ENCODE peak calls at places on chromosomes 7 and 10, in nine cellular contexts. C, G, V, K, I, Y, S, Z and P are unnamed samples.

GRCh38 chr7:110835209-110835608 is 255.7 kb upstream of the LRRN3 start:
- DNase-seq in V (no peak), K (no peak), Y (no peak), C (no peak), G (no peak), S (no peak), Z (no peak), I (no peak), P (no peak)

GRCh38 chr10:74589226-74589673 is 237.2 kb upstream of the KAT6B start:
- DNase-seq in C (peak), Y (peak), Z (peak), I (peak), K (peak), S (peak), V (peak), G (peak), P (peak)

GRCh38 chr10:60901561-60902235 is 42.3 kb downstream of the RHOBTB1 start:
- DNase-seq in V (no peak), C (no peak), I (no peak), K (no peak), S (no peak), Z (no peak), G (no peak), Y (no peak), P (no peak)

GRCh38 chr7:151291206-151291605 is 42.7 kb upstream of the SMARCD3 start:
- DNase-seq in G (no peak), V (no peak), Z (no peak), Y (no peak), S (no peak), K (no peak), I (no peak), C (no peak), P (no peak)

GRCh38 chr10:17247210-17247609 is 19.2 kb downstream of the VIM start:
- DNase-seq in V (no peak), K (no peak), Z (no peak), Y (no peak), G (no peak), I (no peak), S (no peak), C (no peak), P (no peak)

GRCh38 chr7:115038158-115038557 is 116.3 kb downstream of the MDFIC start:
- DNase-seq in C (no peak), Y (no peak), G (no peak), K (no peak), S (no peak), I (no peak), V (no peak), Z (no peak), P (no peak)

GRCh38 chr7:43113622-43114450 is 1.4 kb downstream of the HECW1 start:
- DNase-seq in Y (no peak), Z (no peak), S (no peak), I (no peak), V (no peak), C (no peak), G (no peak), K (no peak), P (no peak)

GRCh38 chr7:43195768-43196167 is 83.3 kb downstream of the HECW1 start:
- DNase-seq in K (no peak), V (no peak), C (no peak), Y (no peak), Z (no peak), S (no peak), I (no peak), G (no peak), P (no peak)

GRCh38 chr10:55180357-55180756 is 379.3 kb upstream of the PCDH15 start:
- DNase-seq in G (no peak), I (no peak), Z (no peak), Y (no peak), K (no peak), C (no peak), S (no peak), V (no peak), P (no peak)

GRCh38 chr7:132255898-132256297 is 320.4 kb downstream of the PLXNA4 start:
- DNase-seq in S (peak), G (no peak), V (no peak), K (no peak), Y (no peak), I (no peak), Z (no peak), C (no peak), P (no peak)

GRCh38 chr10:79435271-79436065 is 10.0 kb downstream of the ZCCHC24 start:
- DNase-seq in Z (no peak), I (peak), V (peak), Y (no peak), C (no peak), S (no peak), G (no peak), K (no peak), P (no peak)

GRCh38 chr10:102603946-102604345 is 40.3 kb upstream of the TRIM8 start:
- DNase-seq in S (no peak), V (no peak), Z (no peak), C (no peak), Y (no peak), I (peak), K (no peak), G (no peak), P (no peak)

GRCh38 chr10:126126856-126127255 is 230.5 kb downstream of the FANK1 start:
- DNase-seq in Z (no peak), S (no peak), C (no peak), Y (no peak), K (no peak), I (no peak), G (no peak), V (no peak), P (no peak)

GRCh38 chr7:13551503-13551902 is 438.0 kb downstream of the ETV1 start:
- DNase-seq in K (no peak), I (no peak), Y (no peak), V (no peak), S (no peak), C (no peak), Z (no peak), G (no peak), P (no peak)

GRCh38 chr10:101560293-101561067 is 27.6 kb downstream of the POLL start:
- DNase-seq in G (no peak), K (no peak), I (no peak), C (no peak), Y (no peak), V (no peak), Z (no peak), S (no peak), P (no peak)

GRCh38 chr7:116441534-116441933 is 58.0 kb upstream of the CAV2 start:
- DNase-seq in K (no peak), V (no peak), Y (no peak), C (no peak), I (no peak), G (no peak), Z (peak), S (no peak), P (no peak)

GRCh38 chr10:89369142-89370105 is 8.4 kb upstream of the IFIT1B start:
- DNase-seq in G (no peak), Y (no peak), K (no peak), I (peak), Z (no peak), S (peak), V (no peak), C (no peak), P (no peak)

GRCh38 chr7:124411796-124412195 is 353.8 kb downstream of the GPR37 start:
- DNase-seq in Z (no peak), I (no peak), C (no peak), S (no peak), V (no peak), Y (no peak), G (no peak), K (no peak), P (no peak)